ENCODE peak calls at places on chromosome 7, in six cellular contexts. Z is B cell, F is substantia nigra, H is activated T-cell treated with anti-CD3 and anti-CD28 coated beads for 1 hour, P is nephron progenitor cell, W is HCEC 1CT. U is an unnamed sample.

GRCh38 chr7:68478326-68478725 is 1119.9 kb upstream of the AUTS2 start:
- DNase-seq in W (no peak), F (no peak), H (no peak), Z (no peak), P (no peak), U (no peak)

GRCh38 chr7:19749658-19750057 is 23.8 kb downstream of the TMEM196 start:
- DNase-seq in F (no peak), P (no peak), Z (no peak), W (no peak), H (no peak), U (no peak)

GRCh38 chr7:141676618-141677017 is 25.3 kb downstream of the DENND11 start:
- DNase-seq in H (no peak), F (no peak), Z (no peak), W (no peak), P (no peak), U (no peak)

GRCh38 chr7:32937344-32938174 is 19.7 kb upstream of the FKBP9 start:
- DNase-seq in P (no peak), F (no peak), W (peak; percentile 59), H (no peak), Z (no peak), U (no peak)

GRCh38 chr7:51369746-51370145 is 53.1 kb upstream of the COBL start:
- DNase-seq in Z (no peak), F (no peak), P (no peak), H (no peak), W (no peak), U (no peak)

GRCh38 chr7:155438778-155439177 is 19.2 kb upstream of the EN2 start:
- DNase-seq in Z (no peak), H (no peak), F (no peak), W (no peak), P (no peak), U (no peak)

GRCh38 chr7:85176197-85176596 is 10.7 kb downstream of the SEMA3D start:
- DNase-seq in H (no peak), Z (no peak), W (peak; percentile 50), P (no peak), F (no peak), U (no peak)

GRCh38 chr7:20647908-20648776 is 32.7 kb downstream of the ABCB5 start:
- DNase-seq in Z (no peak), P (peak; percentile 47), W (no peak), F (no peak), H (no peak), U (no peak)

GRCh38 chr7:156827587-156828203 is 65.3 kb downstream of the LMBR1 start:
- DNase-seq in H (no peak), Z (no peak), P (no peak), F (no peak), W (peak; percentile 12), U (no peak)

GRCh38 chr7:90552521-90552920 is 43.6 kb upstream of the CDK14 start:
- DNase-seq in P (no peak), F (no peak), H (no peak), Z (no peak), W (peak; percentile 29), U (no peak)

GRCh38 chr7:108367946-108368345 is 88.3 kb downstream of the NRCAM start:
- DNase-seq in H (no peak), P (no peak), Z (no peak), W (no peak), F (no peak), U (no peak)

GRCh38 chr7:96778263-96778662 is 68.6 kb upstream of the SEM1 start:
- DNase-seq in W (no peak), H (no peak), F (no peak), Z (no peak), P (no peak), U (no peak)

GRCh38 chr7:108614903-108615302 is 45.2 kb downstream of the DNAJB9 start:
- DNase-seq in H (no peak), Z (no peak), F (no peak), W (no peak), P (no peak), U (no peak)

GRCh38 chr7:133052826-133053225 is 29.1 kb downstream of the CHCHD3 start:
- DNase-seq in H (no peak), F (no peak), W (no peak), P (no peak), Z (no peak), U (no peak)

GRCh38 chr7:91979590-91979989 is 38.9 kb downstream of the AKAP9 start:
- DNase-seq in Z (no peak), W (no peak), F (no peak), P (no peak), H (no peak), U (no peak)

GRCh38 chr7:147861058-147861716 is 729.4 kb upstream of the C7orf33 start:
- DNase-seq in P (no peak), F (no peak), W (no peak), Z (no peak), H (no peak), U (no peak)

GRCh38 chr7:155496267-155497005 is 38.5 kb downstream of the EN2 start:
- DNase-seq in W (no peak), Z (no peak), P (no peak), F (no peak), H (no peak), U (no peak)

GRCh38 chr7:17171427-17171826 is 127.0 kb upstream of the AHR start:
- DNase-seq in F (no peak), H (no peak), W (no peak), Z (no peak), P (no peak), U (no peak)

GRCh38 chr7:51428226-51428887 is 111.7 kb upstream of the COBL start:
- DNase-seq in F (no peak), Z (no peak), H (no peak), W (no peak), P (no peak), U (no peak)

GRCh38 chr7:150351587-150352194 is 10.3 kb upstream of the RARRES2 start:
- DNase-seq in F (no peak), Z (no peak), W (no peak), H (no peak), P (no peak), U (no peak)

GRCh38 chr7:47763063-47763974 is 181.4 kb upstream of the TNS3 start:
- DNase-seq in F (no peak), P (peak; percentile 57), H (no peak), W (peak; percentile 95), Z (peak; percentile 69), U (no peak)

GRCh38 chr7:748446-748845 is 21.4 kb upstream of the PRKAR1B start:
- DNase-seq in H (no peak), W (no peak), Z (no peak), F (no peak), P (no peak), U (no peak)

GRCh38 chr7:74078461-74078860 is 5.1 kb upstream of the LIMK1 start:
- DNase-seq in Z (no peak), W (no peak), P (no peak), H (no peak), F (no peak), U (no peak)

GRCh38 chr7:151366872-151367207 is 25.2 kb downstream of the NUB1 start:
- DNase-seq in W (peak; percentile 77), H (no peak), F (no peak), Z (no peak), P (no peak), U (no peak)

GRCh38 chr7:17108049-17108584 is 190.3 kb upstream of the AHR start:
- DNase-seq in W (no peak), F (no peak), Z (no peak), P (no peak), H (no peak), U (no peak)

GRCh38 chr7:101591504-101591903 is 37.6 kb downstream of the MYL10 start:
- DNase-seq in Z (no peak), W (no peak), P (no peak), F (no peak), H (no peak), U (no peak)